ENCODE peak calls at places on chromosomes 4 and X, in seven cellular contexts. H, J, E, Z, K, L and C are unnamed samples. For H3K4me1 and H3K36me3, the result is how much of the 10 kb centered on the place peaks cover.

GRCh38 chrX:45515262-45516215 is 314.9 kb upstream of the DIPK2B start:
- DNase-seq in L (no peak), E (peak), H (no peak), K (no peak), J (peak), Z (peak), C (peak)

GRCh38 chr4:1383728-1384591 is 22.3 kb downstream of the NKX1-1 start:
- DNase-seq in J (no peak), L (no peak), Z (no peak), K (peak), H (no peak), E (no peak), C (no peak)

GRCh38 chr4:2755821-2756690 is at the start of gene TNIP2:
- DNase-seq in Z (peak), H (peak), L (peak), J (peak), K (peak), E (peak), C (peak)

GRCh38 chr4:8030121-8030781 is 90.6 kb upstream of the AFAP1 start:
- DNase-seq in L (no peak), J (no peak), Z (no peak), K (no peak), E (no peak), H (no peak), C (no peak)

GRCh38 chr4:73477176-73477575 is 4.4 kb upstream of the AFM start:
- DNase-seq in L (no peak), J (no peak), K (no peak), Z (no peak), H (no peak), E (no peak), C (no peak)

GRCh38 chrX:6325437-6325836 is 96.8 kb upstream of the NLGN4X start:
- DNase-seq in L (no peak), J (no peak), E (no peak), Z (peak), K (no peak), H (no peak), C (no peak)

GRCh38 chrX:111410451-111410850 is 1.5 kb downstream of the DCX start:
- DNase-seq in Z (no peak), J (no peak), H (no peak), L (no peak), E (no peak), K (no peak), C (no peak)

GRCh38 chr4:82891728-82892466 is 944 bp upstream of the SEC31A start:
- DNase-seq in E (peak), L (no peak), J (no peak), Z (peak), K (no peak), H (no peak), C (peak)

GRCh38 chr4:124711469-124712416 is 789 bp downstream of the ANKRD50 start:
- DNase-seq in H (peak), E (peak), L (peak), K (no peak), J (peak), Z (peak), C (peak)

GRCh38 chr4:145815626-145816025 is 123.0 kb downstream of the ZNF827 start:
- DNase-seq in K (no peak), H (no peak), Z (no peak), J (no peak), E (peak), L (no peak), C (peak)

GRCh38 chrX:148361641-148362040 is 138.8 kb upstream of the AFF2 start:
- DNase-seq in K (no peak), J (no peak), H (no peak), L (no peak), E (no peak), Z (no peak), C (no peak)

GRCh38 chr4:56129431-56129861 is 180.7 kb downstream of the CEP135 start:
- DNase-seq in J (no peak), Z (peak), H (no peak), E (no peak), L (peak), K (no peak), C (no peak)

GRCh38 chrX:100090931-100091330 is 319.1 kb downstream of the PCDH19 start:
- DNase-seq in K (no peak), L (no peak), E (peak), J (no peak), Z (no peak), H (no peak), C (no peak)

GRCh38 chr4:169869487-169869886 is 111.7 kb upstream of the HPF1 start:
- DNase-seq in H (no peak), K (no peak), Z (no peak), L (no peak), E (no peak), J (no peak), C (no peak)

GRCh38 chr4:175419120-175419774 is 392.8 kb downstream of the GPM6A start:
- DNase-seq in K (no peak), L (no peak), E (peak), H (no peak), Z (no peak), J (no peak), C (peak)

GRCh38 chr4:23237771-23238170 is 545.0 kb downstream of the GBA3 start:
- DNase-seq in E (no peak), L (no peak), Z (no peak), H (no peak), J (no peak), K (peak), C (no peak)

GRCh38 chr4:157222764-157223145 is 2.2 kb downstream of the GRIA2 start:
- DNase-seq in J (no peak), H (no peak), E (no peak), Z (no peak), K (no peak), L (no peak), C (no peak)
- H3K4me3 ChIP-seq in J (no peak), H (peak), E (peak), Z (peak), K (peak), L (no peak), C (peak)

GRCh38 chr4:168839758-168840385 is 170.2 kb downstream of the CBR4 start:
- DNase-seq in J (no peak), L (no peak), K (no peak), Z (no peak), H (no peak), E (no peak), C (peak)

GRCh38 chr4:168835880-168836454 is 174.1 kb downstream of the CBR4 start:
- DNase-seq in H (no peak), J (no peak), L (no peak), Z (no peak), K (no peak), E (no peak), C (no peak)

GRCh38 chr4:168840386-168840763 is 169.7 kb downstream of the CBR4 start:
- DNase-seq in K (no peak), L (no peak), Z (no peak), H (no peak), E (no peak), J (no peak), C (no peak)

GRCh38 chr4:168836482-168836881 is 173.6 kb downstream of the CBR4 start:
- DNase-seq in E (no peak), Z (no peak), L (no peak), J (no peak), K (no peak), H (no peak), C (no peak)

DNA sequence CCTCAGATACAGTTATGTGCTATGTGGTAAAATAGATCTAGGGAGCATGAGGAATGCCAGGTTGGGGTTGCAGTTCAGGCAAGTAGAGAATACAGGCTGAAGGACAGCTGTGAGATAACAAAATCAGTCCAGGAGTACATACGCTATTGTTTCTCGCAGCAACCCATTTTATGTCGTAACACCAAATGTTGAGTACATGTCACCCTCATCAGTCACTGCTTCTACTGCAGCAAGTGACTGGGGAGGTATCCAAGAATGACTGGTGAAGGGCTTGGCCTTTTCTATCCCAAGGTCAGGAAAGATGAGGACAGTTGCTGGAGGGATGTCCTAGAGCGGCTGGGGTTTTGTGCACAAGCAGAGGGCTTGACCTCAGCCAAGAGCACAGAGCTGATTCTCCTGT is 172.1 kb downstream of the CBR4 start:
- DNase-seq in H (no peak), L (no peak), E (no peak), K (no peak), Z (no peak), J (no peak), C (no peak)
- H3K4me1 ChIP-seq in H (under half), L (under half), E (under half), K (half or more), Z (under half), J (under half), C (under half)

GRCh38 chr4:51870441-51871188 is 27.7 kb downstream of the DCUN1D4 start:
- DNase-seq in Z (no peak), J (no peak), K (no peak), H (no peak), L (no peak), E (peak), C (no peak)
- H3K36me3 ChIP-seq in Z (under half), J (under half), K (half or more), H (half or more), L (under half), E (under half), C (half or more)

GRCh38 chrX:48636776-48637175 is 39.5 kb downstream of the WDR13 start:
- DNase-seq in J (no peak), Z (no peak), L (no peak), E (no peak), H (no peak), K (no peak), C (no peak)

GRCh38 chrX:48636286-48636685 is 39.0 kb downstream of the WDR13 start:
- DNase-seq in E (no peak), K (no peak), J (no peak), L (no peak), Z (no peak), H (no peak), C (no peak)

GRCh38 chrX:48626401-48627298 is 29.4 kb downstream of the WDR13 start:
- DNase-seq in L (no peak), J (no peak), E (peak), Z (no peak), K (no peak), H (no peak), C (no peak)

GRCh38 chrX:48632207-48632606 is 34.9 kb downstream of the WDR13 start:
- DNase-seq in E (no peak), L (no peak), K (no peak), Z (no peak), H (no peak), J (no peak), C (no peak)

GRCh38 chrX:48631376-48632090 is 34.2 kb downstream of the WDR13 start:
- DNase-seq in Z (peak), E (peak), L (peak), K (peak), J (peak), H (peak), C (peak)
- H3K4me3 ChIP-seq in Z (no peak), E (no peak), L (no peak), K (peak), J (no peak), H (no peak), C (no peak)

GRCh38 chr4:5757954-5758353 is 47.0 kb downstream of the EVC start:
- DNase-seq in L (no peak), H (no peak), J (no peak), K (no peak), E (no peak), Z (no peak), C (no peak)
- H3K4me1 ChIP-seq in L (under half), H (under half), J (under half), K (under half), E (under half), Z (under half), C (under half)

DNA sequence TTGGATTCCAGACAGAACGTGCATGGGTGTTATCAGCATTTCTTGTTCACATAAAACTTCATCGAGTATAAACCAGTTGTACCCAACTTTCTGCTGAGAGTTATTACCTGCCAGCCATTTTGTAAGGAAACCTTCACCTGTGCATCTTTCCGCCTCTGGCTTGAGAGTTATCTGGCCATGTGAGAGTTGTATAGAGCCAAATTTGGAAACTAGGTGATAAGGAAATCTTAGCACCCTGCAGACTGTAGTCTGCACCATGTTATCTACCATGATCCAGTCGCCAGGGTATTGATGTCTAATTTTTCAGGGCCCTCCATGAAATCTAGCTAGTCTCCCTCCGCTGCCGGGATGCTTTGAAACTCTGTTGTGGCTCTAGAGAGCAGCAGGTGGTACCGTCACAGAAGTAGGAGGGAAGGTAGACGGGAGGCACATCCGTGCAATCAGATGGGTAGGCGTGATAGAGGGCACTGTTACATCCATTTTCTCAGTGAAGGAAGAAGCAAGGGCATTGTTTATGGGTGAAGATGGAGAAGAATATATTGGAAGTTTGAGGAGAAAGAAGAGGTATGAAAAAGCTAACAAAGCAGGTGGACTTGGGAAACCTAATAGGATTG is 1.2 kb downstream of the ANAPC4 start:
- DNase-seq in L (peak), E (no peak), K (no peak), Z (peak), H (no peak), J (no peak), C (no peak)
- H3K36me3 ChIP-seq in L (half or more), E (under half), K (under half), Z (under half), H (under half), J (under half), C (under half)